ENCODE peak calls at places on chromosomes 2 and 18, in six cellular contexts. C is tibial artery, D is aorta, J is SJCRH30, S is neuronal stem cell, G is breast epithelium. M is an unnamed sample.
A peak's percentile ranks its signal among the peaks of the same experiment; 100 is the strongest.

GRCh38 chr2:3500326-3500899 is 18.9 kb downstream of the ADI1 start:
- DNase-seq in C (no peak), D (peak; percentile 69), J (no peak), S (no peak), G (no peak), M (no peak)

GRCh38 chr18:57003342-57003741 is 143.5 kb upstream of the BOD1L2 start:
- DNase-seq in C (no peak), D (no peak), J (no peak), S (no peak), G (no peak), M (no peak)

GRCh38 chr2:120257522-120257921 is 4.9 kb downstream of the RALB start:
- DNase-seq in C (no peak), D (no peak), J (no peak), S (no peak), G (no peak), M (no peak)

GRCh38 chr2:158099716-158100115 is 2.0 kb upstream of the UPP2 start:
- DNase-seq in C (no peak), D (no peak), J (no peak), S (no peak), G (no peak), M (no peak)

GRCh38 chr2:26757873-26758789 is 6.0 kb upstream of the SLC35F6 start:
- DNase-seq in C (no peak), D (no peak), J (peak; percentile 86), S (no peak), G (no peak), M (no peak)

GRCh38 chr2:214730248-214730647 is 79.2 kb downstream of the BARD1 start:
- DNase-seq in C (no peak), D (no peak), J (no peak), S (no peak), G (no peak), M (no peak)

GRCh38 chr2:238859636-238860347 is 11.9 kb downstream of the TWIST2 start:
- DNase-seq in C (no peak), D (no peak), J (no peak), S (no peak), G (no peak), M (no peak)

GRCh38 chr2:98560256-98560771 is 48.0 kb downstream of the COA5 start:
- DNase-seq in C (peak; percentile 85), D (peak; percentile 81), J (no peak), S (no peak), G (no peak), M (peak; percentile 51)

GRCh38 chr2:132837764-132838163 is 167.8 kb upstream of the LYPD1 start:
- DNase-seq in C (no peak), D (no peak), J (no peak), S (no peak), G (no peak), M (no peak)

GRCh38 chr2:38750793-38751042 is 443 bp downstream of the SRSF7 start:
- DNase-seq in C (peak; percentile 84), D (peak; percentile 90), J (peak; percentile 79), S (no peak), G (peak; percentile 63), M (peak; percentile 70)
- H3K4me1 ChIP-seq in C (no peaks in the 10 kb centered on the region), D (peaks cover 4% of the 10 kb centered on the region), J (peaks cover 22% of the 10 kb centered on the region), S (peaks cover 20% of the 10 kb centered on the region), G (peaks cover 10% of the 10 kb centered on the region), M (peaks cover 36% of the 10 kb centered on the region)

GRCh38 chr2:42098571-42099430 is 51.0 kb downstream of the PKDCC start:
- DNase-seq in C (no peak), D (peak; percentile 79), J (no peak), S (no peak), G (no peak), M (no peak)
- H3K4me1 ChIP-seq in C (no peaks in the 10 kb centered on the region), D (no peaks in the 10 kb centered on the region), J (peaks cover 23% of the 10 kb centered on the region), S (no peaks in the 10 kb centered on the region), G (no peaks in the 10 kb centered on the region), M (peaks cover 50% of the 10 kb centered on the region)

GRCh38 chr2:124382067-124382618 is 357.1 kb downstream of the CNTNAP5 start:
- DNase-seq in C (no peak), D (no peak), J (no peak), S (no peak), G (no peak), M (no peak)
- H3K4me1 ChIP-seq in C (no peaks in the 10 kb centered on the region), D (no peaks in the 10 kb centered on the region), J (no peaks in the 10 kb centered on the region), S (no peaks in the 10 kb centered on the region), G (no peaks in the 10 kb centered on the region), M (no peaks in the 10 kb centered on the region)

DNA sequence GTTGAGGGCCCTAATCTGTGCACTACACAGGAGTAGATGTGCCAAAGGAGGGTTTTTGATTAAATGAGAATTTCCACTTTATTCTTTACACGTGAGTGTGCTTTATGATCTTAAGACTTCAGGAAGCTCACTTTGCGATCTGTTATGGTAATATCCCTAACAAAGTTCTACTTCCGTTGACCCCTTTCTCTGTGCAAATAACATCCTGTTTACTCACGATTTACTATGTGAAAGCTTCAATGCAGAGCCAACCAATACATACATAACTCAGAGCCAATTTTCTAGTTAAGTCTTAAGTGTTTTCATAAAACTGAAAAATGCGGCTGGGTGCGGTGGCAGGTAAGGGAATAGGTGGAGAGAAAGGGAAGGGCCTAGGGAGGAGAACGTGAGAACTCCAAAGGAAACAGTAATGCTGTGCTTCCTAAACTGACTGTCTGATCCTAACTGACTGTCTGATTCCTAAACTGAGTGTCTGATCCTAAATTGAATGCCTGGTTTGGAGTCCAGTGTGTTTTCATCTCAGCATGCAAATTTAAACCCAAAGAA is 87.6 kb downstream of the PLCL1 start:
- DNase-seq in C (no peak), D (no peak), J (no peak), S (no peak), G (no peak), M (no peak)
- H3K4me1 ChIP-seq in C (no peaks in the 10 kb centered on the region), D (peaks cover 2% of the 10 kb centered on the region), J (no peaks in the 10 kb centered on the region), S (peaks cover 28% of the 10 kb centered on the region), G (no peaks in the 10 kb centered on the region), M (peaks cover 52% of the 10 kb centered on the region)

DNA sequence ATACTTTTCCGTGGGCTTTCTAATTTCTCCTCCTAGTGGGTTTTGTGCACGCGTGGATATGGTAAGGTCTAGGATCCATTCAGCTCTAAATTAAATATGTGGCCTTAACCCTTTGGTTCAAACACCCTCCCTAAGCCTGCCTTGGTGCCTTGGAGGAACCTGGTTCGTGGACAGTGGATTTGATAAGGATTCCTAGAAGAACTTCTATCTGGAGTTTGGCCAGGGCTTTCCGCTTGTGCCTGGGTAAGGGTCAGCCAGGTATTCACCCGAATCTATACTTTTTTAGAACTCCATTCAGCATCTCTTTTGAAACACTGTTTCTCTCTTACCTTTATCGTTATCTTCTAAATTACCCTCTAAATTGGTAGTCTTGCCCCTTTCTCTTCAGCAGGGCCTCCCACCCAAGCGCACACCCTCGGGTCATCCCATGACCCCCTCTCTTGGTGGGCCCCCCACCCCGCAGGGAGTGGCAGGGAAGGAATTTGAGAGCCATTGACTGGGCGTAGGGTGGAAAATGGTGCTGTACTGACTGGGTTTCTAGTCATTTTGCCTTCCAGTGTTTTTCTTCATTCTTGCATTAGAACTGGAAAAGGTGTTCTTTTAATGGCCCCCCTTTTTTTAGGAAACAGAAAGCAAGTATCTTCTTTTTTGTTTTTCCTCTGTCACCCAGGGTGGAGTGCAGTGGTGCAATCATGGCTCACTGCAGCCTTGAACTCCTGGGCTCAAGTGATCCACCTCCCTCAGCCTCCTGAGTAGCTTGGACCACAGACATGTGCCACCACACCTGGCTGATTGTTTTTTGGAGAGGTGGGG is 1.8 kb downstream of the SOCS6 start:
- DNase-seq in C (no peak), D (no peak), J (no peak), S (no peak), G (no peak), M (no peak)
- H3K4me1 ChIP-seq in C (no peaks in the 10 kb centered on the region), D (no peaks in the 10 kb centered on the region), J (no peaks in the 10 kb centered on the region), S (peaks cover 4% of the 10 kb centered on the region), G (peaks cover 7% of the 10 kb centered on the region), M (peaks cover 44% of the 10 kb centered on the region)

GRCh38 chr2:31221549-31221948 is 4.2 kb upstream of the CAPN14 start:
- DNase-seq in C (no peak), D (no peak), J (no peak), S (no peak), G (no peak), M (no peak)
- H3K4me1 ChIP-seq in C (no peaks in the 10 kb centered on the region), D (no peaks in the 10 kb centered on the region), J (no peaks in the 10 kb centered on the region), S (no peaks in the 10 kb centered on the region), G (no peaks in the 10 kb centered on the region), M (no peaks in the 10 kb centered on the region)

GRCh38 chr2:128215897-128216645 is 102.6 kb downstream of the HS6ST1 start:
- DNase-seq in C (no peak), D (peak; percentile 31), J (no peak), S (no peak), G (no peak), M (no peak)
- H3K4me1 ChIP-seq in C (no peaks in the 10 kb centered on the region), D (no peaks in the 10 kb centered on the region), J (no peaks in the 10 kb centered on the region), S (no peaks in the 10 kb centered on the region), G (no peaks in the 10 kb centered on the region), M (no peaks in the 10 kb centered on the region)

DNA sequence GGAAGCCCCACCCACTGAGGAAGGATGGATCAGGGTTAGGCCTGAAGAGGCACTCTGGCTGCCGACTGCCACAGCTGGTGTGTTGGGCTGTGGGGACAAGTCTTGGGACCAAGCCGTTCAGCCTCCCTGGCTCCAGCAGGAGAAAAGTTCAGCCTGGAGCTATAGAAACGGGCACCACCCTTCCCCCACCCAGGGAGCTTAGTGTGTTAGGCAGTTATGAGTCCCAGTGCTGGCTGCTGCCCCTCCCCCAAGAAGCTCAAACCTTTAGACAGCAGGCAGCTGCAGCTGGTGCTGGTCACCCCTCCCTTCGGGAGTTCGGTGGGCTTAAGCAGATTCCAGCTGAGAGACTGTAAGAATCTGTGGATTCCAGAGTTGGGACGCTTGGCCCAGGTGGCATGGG is 447.2 kb upstream of the HS6ST1 start:
- DNase-seq in C (no peak), D (peak; percentile 37), J (peak; percentile 77), S (no peak), G (peak; percentile 14), M (no peak)
- H3K4me1 ChIP-seq in C (no peaks in the 10 kb centered on the region), D (no peaks in the 10 kb centered on the region), J (peaks cover 3% of the 10 kb centered on the region), S (no peaks in the 10 kb centered on the region), G (no peaks in the 10 kb centered on the region), M (peaks cover 5% of the 10 kb centered on the region)